ENCODE peak calls at places on chromosomes 1 and 21, in five cellular contexts. A is progenitor cell of endocrine pancreas; J is EL; H is activated T-cell treated with anti-CD3 and anti-CD28 coated beads, Interleukin-2, amount 50 U/mL, for 4 hours; R is IMR-90. C is an unnamed sample.

GRCh38 chr1:231460614-231461013 is 38.5 kb upstream of the EGLN1 start:
- DNase-seq in J (no peak), R (no peak), A (no peak), H (peak), C (no peak)

GRCh38 chr1:201354151-201354900 is 23.2 kb downstream of the TNNT2 start:
- DNase-seq in H (no peak), R (no peak), A (no peak), J (no peak), C (no peak)

GRCh38 chr1:10912441-10912840 is 100.0 kb upstream of the TARDBP start:
- DNase-seq in J (no peak), H (no peak), A (no peak), R (no peak), C (no peak)

GRCh38 chr21:39531777-39532333 is 80.1 kb downstream of the SH3BGR start:
- DNase-seq in R (no peak), J (no peak), A (no peak), H (no peak), C (no peak)

GRCh38 chr1:37734629-37735591 is 30.0 kb downstream of the EPHA10 start:
- DNase-seq in H (no peak), J (no peak), R (no peak), A (no peak), C (no peak)

GRCh38 chr1:244874974-244875579 is 10.7 kb upstream of the HNRNPU start:
- DNase-seq in H (no peak), A (no peak), J (no peak), R (no peak), C (no peak)

GRCh38 chr1:206635983-206636354 is 633 bp downstream of the DYRK3 start:
- DNase-seq in A (no peak), H (no peak), R (no peak), J (peak), C (peak)

GRCh38 chr1:190373705-190374336 is 103.8 kb downstream of the BRINP3 start:
- DNase-seq in J (no peak), A (no peak), H (no peak), R (peak), C (no peak)

GRCh38 chr1:37602750-37603694 is 7.3 kb upstream of the GNL2 start:
- DNase-seq in R (peak), J (peak), H (peak), A (peak), C (peak)

GRCh38 chr1:188762344-188762743 is 1715.3 kb downstream of the BRINP3 start:
- DNase-seq in A (no peak), J (no peak), R (no peak), H (no peak), C (no peak)

GRCh38 chr1:29245876-29246275 is 9.6 kb downstream of the PTPRU start:
- DNase-seq in J (peak), A (no peak), R (peak), H (no peak), C (peak)